ENCODE peak calls at places on chromosomes 13 and 19, in ten cellular contexts. A is heart right ventricle; V is mucosa of descending colon; L is left cardiac atrium; J is NCI-H1105 treated with DMSO at 0.1 percent for 48 hours; N is activated CD8-positive, alpha-beta T cell treated with anti-CD3 and anti-CD28 coated beads, Interleukin-2, amount 10 ng/mL, durations not matched to agents 7 days and 5 days; X is left lung; H is effector CD8-positive, alpha-beta T cell; B is BJ; M is GDM1. R is an unnamed sample.
A peak's percentile ranks its signal among the peaks of the same experiment; 100 is the strongest.

GRCh38 chr13:95677564-95678386 is 836 bp downstream of the DNAJC3 start:
- DNase-seq in J (no peak), X (no peak), M (no peak), A (no peak), B (no peak), V (peak; percentile 29), N (peak; percentile 39), H (no peak), L (no peak), R (peak; percentile 86)

GRCh38 chr19:10471909-10472308 is 31.2 kb downstream of the KEAP1 start:
- DNase-seq in H (no peak), N (peak; percentile 47), B (no peak), V (no peak), L (no peak), A (no peak), X (no peak), M (no peak), J (peak; percentile 65), R (no peak)

GRCh38 chr13:30395192-30396158 is 26.8 kb upstream of the UBE2L5 start:
- DNase-seq in L (peak; percentile 93), B (peak; percentile 84), H (peak; percentile 46), V (peak; percentile 98), N (peak; percentile 84), M (peak; percentile 60), X (peak; percentile 97), J (peak; percentile 43), A (peak; percentile 81), R (peak; percentile 92)

GRCh38 chr13:24081388-24081787 is 79.1 kb upstream of the SPATA13 start:
- DNase-seq in V (no peak), M (no peak), X (no peak), H (no peak), A (no peak), L (no peak), N (no peak), J (no peak), B (no peak), R (no peak)

GRCh38 chr19:4722671-4723464 is 774 bp downstream of the DPP9 start:
- DNase-seq in A (no peak), V (peak; percentile 49), L (no peak), M (no peak), N (peak; percentile 65), J (no peak), B (no peak), X (no peak), H (no peak), R (no peak)

GRCh38 chr19:45253396-45254027 is 2.4 kb downstream of the MARK4 start:
- DNase-seq in B (no peak), A (no peak), X (no peak), L (no peak), N (no peak), V (no peak), M (no peak), H (no peak), J (no peak), R (no peak)

GRCh38 chr19:4567584-4568071 is 8.1 kb upstream of the SEMA6B start:
- DNase-seq in L (peak; percentile 78), M (peak; percentile 46), X (peak; percentile 88), V (peak; percentile 76), N (peak; percentile 68), J (no peak), B (no peak), H (peak; percentile 59), A (peak; percentile 80), R (peak; percentile 87)

GRCh38 chr19:55340144-55340783 is 588 bp downstream of the KMT5C start:
- DNase-seq in X (no peak), J (no peak), N (peak; percentile 45), H (peak; percentile 35), V (peak; percentile 56), L (no peak), A (no peak), B (no peak), M (no peak), R (no peak)

GRCh38 chr13:80753951-80754350 is 413.0 kb upstream of the SPRY2 start:
- DNase-seq in M (no peak), V (no peak), N (no peak), A (no peak), X (no peak), J (no peak), B (no peak), L (no peak), H (no peak), R (no peak)

GRCh38 chr13:70357031-70357430 is 248.8 kb upstream of the KLHL1 start:
- DNase-seq in M (no peak), X (no peak), V (no peak), L (no peak), H (no peak), J (no peak), B (no peak), A (no peak), N (no peak), R (no peak)

GRCh38 chr13:63198076-63198475 is 1782.4 kb upstream of the PCDH20 start:
- DNase-seq in X (no peak), L (no peak), A (no peak), N (no peak), M (no peak), H (no peak), V (no peak), B (peak; percentile 5), J (peak; percentile 98), R (no peak)

GRCh38 chr19:6480843-6481415 is 658 bp downstream of the DENND1C start:
- DNase-seq in N (peak; percentile 50), M (no peak), V (no peak), L (no peak), X (no peak), H (no peak), A (no peak), B (no peak), J (no peak), R (no peak)

R was measured in cardiac septum.